ENCODE peak calls at places on chromosomes 12 and 14, in six cellular contexts. N is GM23248, J is IMR-90, D is heart left ventricle, Q is stomach, L is cardiac muscle cell. I is an unnamed sample.

GRCh38 chr12:26383041-26383440 is 187.7 kb downstream of the SSPN start:
- DNase-seq in Q (no peak), J (no peak), L (no peak), D (no peak), N (no peak), I (no peak)

GRCh38 chr14:57009585-57010515 is 199.6 kb upstream of the OTX2 start:
- DNase-seq in Q (no peak), L (peak; percentile 9), J (no peak), N (no peak), D (no peak), I (no peak)

GRCh38 chr12:87428701-87429277 is 600.4 kb downstream of the C12orf50 start:
- DNase-seq in Q (no peak), L (no peak), J (peak; percentile 68), N (peak; percentile 58), D (no peak), I (no peak)

GRCh38 chr12:106127289-106128126 is 11.2 kb downstream of the NUAK1 start:
- DNase-seq in D (no peak), L (no peak), J (peak; percentile 16), N (peak; percentile 55), Q (no peak), I (no peak)

GRCh38 chr12:24845615-24846014 is 103.3 kb downstream of the BCAT1 start:
- DNase-seq in D (no peak), Q (no peak), N (peak; percentile 73), J (peak; percentile 28), L (no peak), I (no peak)

GRCh38 chr14:26486922-26487321 is 110.9 kb downstream of the NOVA1 start:
- DNase-seq in Q (no peak), N (no peak), J (no peak), L (no peak), D (no peak), I (no peak)

GRCh38 chr12:13347241-13348043 is 150.9 kb downstream of the EMP1 start:
- DNase-seq in J (peak; percentile 56), L (no peak), D (peak; percentile 60), N (peak; percentile 94), Q (no peak), I (no peak)

GRCh38 chr14:77364146-77364545 is 12.7 kb downstream of the TMED8 start:
- DNase-seq in N (no peak), Q (no peak), J (no peak), L (no peak), D (no peak), I (no peak)

GRCh38 chr14:60094306-60094897 is 2.7 kb downstream of the PCNX4 start:
- DNase-seq in Q (no peak), L (peak; percentile 25), J (peak; percentile 70), D (no peak), N (peak; percentile 22), I (no peak)

GRCh38 chr12:71252473-71252872 is 94.7 kb upstream of the TSPAN8 start:
- DNase-seq in Q (no peak), L (no peak), D (no peak), N (no peak), J (no peak), I (no peak)

GRCh38 chr12:109534456-109534855 is 38.8 kb downstream of the MMAB start:
- DNase-seq in J (no peak), D (no peak), N (no peak), L (no peak), Q (no peak), I (no peak)

GRCh38 chr14:94689218-94689984 is 77.2 kb downstream of the SERPINA3 start:
- DNase-seq in D (peak; percentile 54), N (peak; percentile 72), Q (peak; percentile 68), J (peak; percentile 22), L (peak; percentile 86), I (no peak)

GRCh38 chr12:49296836-49297694 is 2.1 kb downstream of the PRPH start:
- DNase-seq in J (no peak), N (peak; percentile 33), Q (peak; percentile 43), L (no peak), D (no peak), I (peak; percentile 52)

GRCh38 chr12:91226951-91227350 is 44.3 kb upstream of the DCN start:
- DNase-seq in J (no peak), Q (no peak), D (no peak), N (no peak), L (no peak), I (no peak)

GRCh38 chr14:76884853-76885276 is 58.7 kb downstream of the LRRC74A start:
- DNase-seq in Q (no peak), N (no peak), J (no peak), L (no peak), D (peak; percentile 82), I (no peak)

GRCh38 chr14:68779761-68780323 is 13.0 kb downstream of the ZFP36L1 start:
- DNase-seq in L (no peak), J (peak; percentile 91), N (peak; percentile 97), Q (peak; percentile 25), D (peak; percentile 15), I (no peak)

GRCh38 chr12:12726543-12727093 is 9.4 kb downstream of the CDKN1B start:
- DNase-seq in Q (no peak), J (peak; percentile 93), L (no peak), D (no peak), N (peak; percentile 92), I (no peak)

GRCh38 chr12:8697120-8697475 is 693 bp upstream of the RIMKLB start:
- DNase-seq in J (peak; percentile 27), L (peak; percentile 58), D (no peak), Q (no peak), N (peak; percentile 72), I (no peak)

GRCh38 chr12:81591256-81591655 is 167.9 kb downstream of the PPFIA2 start:
- DNase-seq in Q (no peak), D (no peak), N (no peak), J (no peak), L (no peak), I (no peak)

GRCh38 chr12:93156091-93156490 is 221.6 kb upstream of the NUDT4 start:
- DNase-seq in Q (peak; percentile 48), N (no peak), D (no peak), J (no peak), L (no peak), I (peak; percentile 14)

GRCh38 chr12:1917172-1918070 is 1.0 kb downstream of the CACNA2D4 start:
- DNase-seq in N (no peak), D (no peak), Q (peak; percentile 24), J (no peak), L (no peak), I (no peak)

DNA sequence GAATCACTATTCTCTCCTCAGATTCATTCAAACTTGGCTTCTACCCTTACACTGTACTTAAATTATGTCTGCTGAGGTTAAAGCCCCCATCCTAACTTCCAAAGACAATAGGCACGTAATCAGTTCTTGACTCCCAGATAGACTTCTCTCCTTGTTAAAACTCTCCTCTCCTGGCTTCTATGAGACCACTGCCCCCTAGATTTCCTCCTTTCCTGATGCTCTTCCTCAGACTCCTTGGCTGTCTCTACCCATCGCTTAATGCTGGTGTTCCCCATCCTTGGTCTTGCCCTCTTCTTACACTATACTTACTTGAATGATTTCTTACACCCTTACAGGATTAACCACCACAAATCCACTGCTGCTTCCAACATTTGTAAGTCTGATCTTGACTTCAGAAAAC is 32.8 kb downstream of the TC2N start:
- DNase-seq in L (no peak), D (no peak), N (no peak), Q (no peak), J (no peak), I (no peak)
- H3K4me1 ChIP-seq in L (peaks cover 4% of the 10 kb centered on the region), D (no peaks in the 10 kb centered on the region), N (no peaks in the 10 kb centered on the region), Q (peaks cover 17% of the 10 kb centered on the region), J (no peaks in the 10 kb centered on the region), I (peaks cover 20% of the 10 kb centered on the region)

DNA sequence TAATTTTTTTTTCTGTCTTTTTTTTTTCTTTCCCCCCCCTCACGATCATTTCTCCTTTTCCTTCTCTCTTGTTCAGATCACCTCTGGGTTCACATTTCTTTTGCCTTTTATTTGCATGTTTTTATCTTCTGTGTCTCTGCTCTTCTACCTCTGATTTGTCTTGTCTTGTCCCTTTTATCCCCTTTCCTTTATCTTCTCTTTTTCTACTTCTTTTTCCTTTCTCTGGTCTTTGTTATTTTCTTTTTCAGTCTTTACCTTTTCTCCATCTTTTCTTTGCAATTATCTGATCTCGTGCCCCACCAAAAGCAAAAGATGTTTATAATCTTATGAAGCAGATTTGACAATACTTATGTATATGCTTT is 77.8 kb upstream of the RAP1B start:
- DNase-seq in N (no peak), J (no peak), D (no peak), L (no peak), Q (no peak), I (no peak)
- H3K27ac ChIP-seq in N (no peak overlapping the region), J (no peak overlapping the region), D (peak overlapping the region; percentile 39), L (no peak overlapping the region), Q (no peak overlapping the region), I (no peak overlapping the region)

DNA sequence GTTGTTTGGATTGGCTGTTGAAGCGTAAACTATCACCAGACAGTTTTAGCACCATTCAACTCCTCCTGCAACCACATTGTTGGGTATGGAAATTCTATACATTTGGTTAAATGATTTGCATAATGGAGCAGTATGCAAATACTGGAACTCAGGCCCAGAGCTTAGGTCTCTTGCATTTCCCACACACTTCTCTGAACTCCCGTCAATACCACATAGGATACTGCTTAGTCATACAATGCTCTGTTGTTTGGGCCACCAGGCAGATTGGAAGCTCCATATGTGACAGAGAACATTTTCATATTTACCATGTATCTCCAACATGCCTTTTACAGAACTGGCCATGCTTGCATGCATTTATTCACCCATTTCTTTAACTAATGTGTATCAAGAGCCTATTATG is 78.0 kb downstream of the IFNG start:
- DNase-seq in J (no peak), D (no peak), Q (no peak), L (no peak), N (no peak), I (no peak)
- H3K4me3 ChIP-seq in J (no peak overlapping the region), D (no peak overlapping the region), Q (no peak overlapping the region), L (no peak overlapping the region), N (no peak overlapping the region), I (no peak overlapping the region)

GRCh38 chr12:53215497-53215896 is 8.4 kb upstream of the ITGB7 start:
- DNase-seq in D (no peak), J (no peak), Q (no peak), N (no peak), L (no peak), I (no peak)

GRCh38 chr12:53214221-53214620 is 7.2 kb upstream of the ITGB7 start:
- DNase-seq in J (no peak), D (no peak), L (no peak), Q (no peak), N (no peak), I (no peak)

GRCh38 chr12:53213348-53213747 is 6.3 kb upstream of the ITGB7 start:
- DNase-seq in N (peak; percentile 83), D (peak; percentile 86), J (peak; percentile 70), L (peak; percentile 87), Q (peak; percentile 84), I (peak; percentile 69)

GRCh38 chr12:53212931-53213330 is 5.9 kb upstream of the ITGB7 start:
- DNase-seq in J (no peak), D (no peak), Q (no peak), L (no peak), N (peak; percentile 36), I (no peak)

DNA sequence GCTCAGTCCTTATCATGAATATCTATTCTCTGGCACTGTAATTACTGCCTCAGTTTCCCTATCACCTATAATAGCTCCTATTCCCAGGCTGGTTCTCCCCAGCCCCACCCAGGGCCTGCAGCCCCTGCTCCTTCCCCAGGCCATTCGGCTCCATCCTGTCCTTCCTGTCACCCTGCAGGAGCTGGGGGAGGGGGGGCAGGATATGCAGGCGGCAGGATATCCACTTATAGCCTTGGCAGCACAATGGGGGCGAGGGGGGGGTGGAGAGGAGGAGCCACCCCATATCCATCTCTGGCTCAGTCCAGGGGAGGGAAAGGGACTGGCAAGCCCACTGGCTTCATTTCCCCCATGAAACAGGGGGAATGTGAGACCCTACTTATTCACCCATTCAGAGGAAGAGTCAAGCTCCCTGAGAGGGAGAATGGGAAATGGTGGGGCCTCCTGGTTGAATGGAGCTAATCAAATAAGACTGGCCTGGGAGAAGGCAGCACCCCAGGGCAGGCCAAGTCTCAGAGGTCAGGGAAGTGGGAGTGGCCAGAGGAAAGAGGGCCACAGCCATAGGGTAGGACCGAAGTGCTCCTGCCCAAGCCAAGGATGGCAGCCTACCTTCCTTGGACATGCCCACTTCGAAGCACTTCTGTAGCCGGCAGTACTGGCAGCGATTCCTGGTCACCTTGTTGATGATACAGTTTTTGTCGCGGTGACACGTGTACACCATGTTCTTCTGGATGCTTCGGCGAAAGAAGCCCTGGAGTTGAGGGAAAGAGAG is 7.8 kb upstream of the ITGB7 start:
- DNase-seq in L (no peak), N (no peak), D (peak; percentile 90), Q (no peak), J (no peak), I (no peak)
- H3K4me1 ChIP-seq in L (peaks cover 13% of the 10 kb centered on the region), N (peaks cover 31% of the 10 kb centered on the region), D (peaks cover 64% of the 10 kb centered on the region), Q (peaks cover 60% of the 10 kb centered on the region), J (peaks cover 19% of the 10 kb centered on the region), I (peaks cover 5% of the 10 kb centered on the region)